ENCODE peak calls at places on chromosomes 16 and 17, in nine cellular contexts. One of them, this sample, is unnamed.

GRCh38 chr17:17669851-17670232 is 11.4 kb upstream of the RAI1 start:
- DNase-seq in AG04450: no peak
- DNase-seq in IMR-90: no peak
- DNase-seq in PC-3: no peak
- DNase-seq in mucosa of descending colon: no peak
- DNase-seq in body of pancreas: no peak
- DNase-seq in Peyer's patch: no peak
- DNase-seq in astrocyte of the cerebellum: no peak
- DNase-seq in fibroblast of lung: no peak
- DNase-seq in this sample: no peak

GRCh38 chr17:57355090-57355859 is 99.0 kb downstream of the MSI2 start:
- DNase-seq in AG04450: no peak
- DNase-seq in IMR-90: no peak
- DNase-seq in PC-3: no peak
- DNase-seq in mucosa of descending colon: peak; percentile 15
- DNase-seq in body of pancreas: no peak
- DNase-seq in Peyer's patch: peak; percentile 26
- DNase-seq in astrocyte of the cerebellum: no peak
- DNase-seq in fibroblast of lung: peak; percentile 52
- DNase-seq in this sample: no peak

GRCh38 chr16:83689385-83689831 is 118.4 kb upstream of the HSBP1 start:
- DNase-seq in AG04450: peak; percentile 67
- DNase-seq in IMR-90: peak; percentile 94
- DNase-seq in PC-3: no peak
- DNase-seq in mucosa of descending colon: no peak
- DNase-seq in body of pancreas: no peak
- DNase-seq in Peyer's patch: no peak
- DNase-seq in astrocyte of the cerebellum: peak; percentile 86
- DNase-seq in fibroblast of lung: peak; percentile 98
- DNase-seq in this sample: no peak

GRCh38 chr16:52078716-52079655 is 468.0 kb downstream of the TOX3 start:
- DNase-seq in AG04450: no peak
- DNase-seq in IMR-90: no peak
- DNase-seq in PC-3: no peak
- DNase-seq in mucosa of descending colon: no peak
- DNase-seq in body of pancreas: no peak
- DNase-seq in Peyer's patch: no peak
- DNase-seq in astrocyte of the cerebellum: no peak
- DNase-seq in fibroblast of lung: no peak
- DNase-seq in this sample: no peak

GRCh38 chr16:49811630-49812334 is 44.1 kb downstream of the ZNF423 start:
- DNase-seq in AG04450: no peak
- DNase-seq in IMR-90: no peak
- DNase-seq in PC-3: no peak
- DNase-seq in mucosa of descending colon: no peak
- DNase-seq in body of pancreas: peak; percentile 74
- DNase-seq in Peyer's patch: no peak
- DNase-seq in astrocyte of the cerebellum: no peak
- DNase-seq in fibroblast of lung: peak; percentile 35
- DNase-seq in this sample: no peak

GRCh38 chr16:79599256-79599836 is 1.2 kb downstream of the MAF start:
- DNase-seq in AG04450: no peak
- DNase-seq in IMR-90: no peak
- DNase-seq in PC-3: no peak
- DNase-seq in mucosa of descending colon: no peak
- DNase-seq in body of pancreas: peak; percentile 17
- DNase-seq in Peyer's patch: no peak
- DNase-seq in astrocyte of the cerebellum: no peak
- DNase-seq in fibroblast of lung: peak; percentile 38
- DNase-seq in this sample: no peak

GRCh38 chr16:28879261-28879840 is 1.1 kb downstream of the ATP2A1 start:
- DNase-seq in AG04450: no peak
- DNase-seq in IMR-90: no peak
- DNase-seq in PC-3: no peak
- DNase-seq in mucosa of descending colon: no peak
- DNase-seq in body of pancreas: no peak
- DNase-seq in Peyer's patch: peak; percentile 22
- DNase-seq in astrocyte of the cerebellum: no peak
- DNase-seq in fibroblast of lung: no peak
- DNase-seq in this sample: no peak

GRCh38 chr16:12721841-12722467 is 81.7 kb downstream of the CPPED1 start:
- DNase-seq in AG04450: no peak
- DNase-seq in IMR-90: no peak
- DNase-seq in PC-3: no peak
- DNase-seq in mucosa of descending colon: no peak
- DNase-seq in body of pancreas: no peak
- DNase-seq in Peyer's patch: no peak
- DNase-seq in astrocyte of the cerebellum: no peak
- DNase-seq in fibroblast of lung: no peak
- DNase-seq in this sample: no peak

GRCh38 chr16:9370071-9370491 is 278.6 kb downstream of the HAPSTR1 start:
- DNase-seq in AG04450: no peak
- DNase-seq in IMR-90: no peak
- DNase-seq in PC-3: no peak
- DNase-seq in mucosa of descending colon: peak; percentile 81
- DNase-seq in body of pancreas: peak; percentile 32
- DNase-seq in Peyer's patch: no peak
- DNase-seq in astrocyte of the cerebellum: no peak
- DNase-seq in fibroblast of lung: no peak
- DNase-seq in this sample: no peak

GRCh38 chr16:67013823-67014640 is 14.9 kb upstream of the CBFB start:
- DNase-seq in AG04450: no peak
- DNase-seq in IMR-90: peak; percentile 46
- DNase-seq in PC-3: peak; percentile 32
- DNase-seq in mucosa of descending colon: peak; percentile 55
- DNase-seq in body of pancreas: peak; percentile 80
- DNase-seq in Peyer's patch: peak; percentile 50
- DNase-seq in astrocyte of the cerebellum: no peak
- DNase-seq in fibroblast of lung: peak; percentile 48
- DNase-seq in this sample: no peak

GRCh38 chr16:67015317-67015731 is 13.6 kb upstream of the CBFB start:
- DNase-seq in AG04450: no peak
- DNase-seq in IMR-90: no peak
- DNase-seq in PC-3: no peak
- DNase-seq in mucosa of descending colon: no peak
- DNase-seq in body of pancreas: no peak
- DNase-seq in Peyer's patch: no peak
- DNase-seq in astrocyte of the cerebellum: no peak
- DNase-seq in fibroblast of lung: no peak
- DNase-seq in this sample: no peak

GRCh38 chr16:67014641-67015315 is 14.2 kb upstream of the CBFB start:
- DNase-seq in AG04450: no peak
- DNase-seq in IMR-90: no peak
- DNase-seq in PC-3: no peak
- DNase-seq in mucosa of descending colon: no peak
- DNase-seq in body of pancreas: no peak
- DNase-seq in Peyer's patch: no peak
- DNase-seq in astrocyte of the cerebellum: no peak
- DNase-seq in fibroblast of lung: no peak
- DNase-seq in this sample: no peak

GRCh38 chr16:67011274-67011673 is 17.7 kb upstream of the CBFB start:
- DNase-seq in AG04450: no peak
- DNase-seq in IMR-90: no peak
- DNase-seq in PC-3: no peak
- DNase-seq in mucosa of descending colon: no peak
- DNase-seq in body of pancreas: no peak
- DNase-seq in Peyer's patch: no peak
- DNase-seq in astrocyte of the cerebellum: no peak
- DNase-seq in fibroblast of lung: no peak
- DNase-seq in this sample: no peak

DNA sequence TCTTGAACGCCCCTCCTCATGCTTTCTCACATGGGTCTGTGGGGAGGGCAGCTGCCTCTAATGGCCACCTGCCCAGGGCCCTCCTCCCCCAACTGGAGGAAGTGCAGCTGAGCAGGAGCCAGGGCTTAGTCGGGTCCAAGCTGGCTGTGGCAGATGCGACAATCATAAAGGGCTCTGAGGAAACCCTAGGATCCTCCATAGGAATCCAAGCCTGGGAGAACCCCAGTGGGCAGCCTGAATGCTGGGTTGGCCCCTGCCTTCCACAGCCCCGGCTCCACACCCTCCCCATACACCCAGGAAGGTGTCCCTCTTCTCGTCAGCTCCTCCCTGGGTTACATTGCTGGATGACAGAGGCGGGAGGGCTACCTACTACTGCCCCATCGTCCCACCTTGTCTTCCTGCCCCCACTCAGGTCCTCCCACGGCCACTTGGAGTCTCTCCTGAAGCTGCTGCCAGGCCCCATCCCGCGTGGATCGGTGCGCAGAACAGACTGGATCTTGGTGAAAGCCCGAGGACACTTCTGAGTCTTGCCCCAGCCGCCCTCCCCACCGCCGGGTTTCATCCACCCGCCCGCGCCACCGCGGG is 15.6 kb upstream of the CBFB start:
- DNase-seq in AG04450: no peak
- DNase-seq in IMR-90: no peak
- DNase-seq in PC-3: no peak
- DNase-seq in mucosa of descending colon: no peak
- DNase-seq in body of pancreas: no peak
- DNase-seq in Peyer's patch: no peak
- DNase-seq in astrocyte of the cerebellum: no peak
- DNase-seq in fibroblast of lung: no peak
- DNase-seq in this sample: no peak
- TF ChIP-seq CTCF in AG04450: no peak
- TF ChIP-seq CTCF in IMR-90: no peak
- TF ChIP-seq CTCF in PC-3: no peak
- TF ChIP-seq CTCF in mucosa of descending colon: no peak
- TF ChIP-seq CTCF in body of pancreas: no peak
- TF ChIP-seq CTCF in Peyer's patch: no peak
- TF ChIP-seq CTCF in astrocyte of the cerebellum: no peak
- TF ChIP-seq CTCF in fibroblast of lung: no peak
- TF ChIP-seq CTCF in this sample: no peak

GRCh38 chr16:383326-384020 is 1.7 kb upstream of the PGAP6 start:
- DNase-seq in AG04450: no peak
- DNase-seq in IMR-90: no peak
- DNase-seq in PC-3: peak; percentile 85
- DNase-seq in mucosa of descending colon: peak; percentile 78
- DNase-seq in body of pancreas: peak; percentile 86
- DNase-seq in Peyer's patch: peak; percentile 83
- DNase-seq in astrocyte of the cerebellum: no peak
- DNase-seq in fibroblast of lung: no peak
- DNase-seq in this sample: peak; percentile 63
- H3K4me3 ChIP-seq in AG04450: no peak overlapping the region
- H3K4me3 ChIP-seq in IMR-90: no peak overlapping the region
- H3K4me3 ChIP-seq in PC-3: peak overlapping the region; percentile 86
- H3K4me3 ChIP-seq in mucosa of descending colon: no peak overlapping the region
- H3K4me3 ChIP-seq in body of pancreas: no peak overlapping the region
- H3K4me3 ChIP-seq in Peyer's patch: peak overlapping the region; percentile 99
- H3K4me3 ChIP-seq in astrocyte of the cerebellum: no peak overlapping the region
- H3K4me3 ChIP-seq in fibroblast of lung: peak overlapping the region; percentile 81
- H3K4me3 ChIP-seq in this sample: peak overlapping the region; percentile 76

GRCh38 chr17:45231481-45232116 is 9.9 kb downstream of the FMNL1 start:
- DNase-seq in AG04450: no peak
- DNase-seq in IMR-90: no peak
- DNase-seq in PC-3: peak; percentile 39
- DNase-seq in mucosa of descending colon: peak; percentile 50
- DNase-seq in body of pancreas: no peak
- DNase-seq in Peyer's patch: peak; percentile 48
- DNase-seq in astrocyte of the cerebellum: no peak
- DNase-seq in fibroblast of lung: no peak
- DNase-seq in this sample: no peak
- TF ChIP-seq CTCF in AG04450: peak; percentile 20
- TF ChIP-seq CTCF in IMR-90: peak; percentile 29
- TF ChIP-seq CTCF in PC-3: peak; percentile 63
- TF ChIP-seq CTCF in mucosa of descending colon: no peak
- TF ChIP-seq CTCF in body of pancreas: peak; percentile 7
- TF ChIP-seq CTCF in Peyer's patch: no peak
- TF ChIP-seq CTCF in astrocyte of the cerebellum: peak; percentile 30
- TF ChIP-seq CTCF in fibroblast of lung: peak; percentile 3
- TF ChIP-seq CTCF in this sample: peak; percentile 37

GRCh38 chr16:88392616-88393015 is 9.9 kb downstream of the ZNF469 start:
- DNase-seq in AG04450: no peak
- DNase-seq in IMR-90: no peak
- DNase-seq in PC-3: no peak
- DNase-seq in mucosa of descending colon: no peak
- DNase-seq in body of pancreas: no peak
- DNase-seq in Peyer's patch: no peak
- DNase-seq in astrocyte of the cerebellum: no peak
- DNase-seq in fibroblast of lung: no peak
- DNase-seq in this sample: no peak
- H3K4me3 ChIP-seq in AG04450: no peak overlapping the region
- H3K4me3 ChIP-seq in IMR-90: no peak overlapping the region
- H3K4me3 ChIP-seq in PC-3: no peak overlapping the region
- H3K4me3 ChIP-seq in mucosa of descending colon: no peak overlapping the region
- H3K4me3 ChIP-seq in body of pancreas: no peak overlapping the region
- H3K4me3 ChIP-seq in Peyer's patch: no peak overlapping the region
- H3K4me3 ChIP-seq in astrocyte of the cerebellum: no peak overlapping the region
- H3K4me3 ChIP-seq in fibroblast of lung: no peak overlapping the region
- H3K4me3 ChIP-seq in this sample: no peak overlapping the region

DNA sequence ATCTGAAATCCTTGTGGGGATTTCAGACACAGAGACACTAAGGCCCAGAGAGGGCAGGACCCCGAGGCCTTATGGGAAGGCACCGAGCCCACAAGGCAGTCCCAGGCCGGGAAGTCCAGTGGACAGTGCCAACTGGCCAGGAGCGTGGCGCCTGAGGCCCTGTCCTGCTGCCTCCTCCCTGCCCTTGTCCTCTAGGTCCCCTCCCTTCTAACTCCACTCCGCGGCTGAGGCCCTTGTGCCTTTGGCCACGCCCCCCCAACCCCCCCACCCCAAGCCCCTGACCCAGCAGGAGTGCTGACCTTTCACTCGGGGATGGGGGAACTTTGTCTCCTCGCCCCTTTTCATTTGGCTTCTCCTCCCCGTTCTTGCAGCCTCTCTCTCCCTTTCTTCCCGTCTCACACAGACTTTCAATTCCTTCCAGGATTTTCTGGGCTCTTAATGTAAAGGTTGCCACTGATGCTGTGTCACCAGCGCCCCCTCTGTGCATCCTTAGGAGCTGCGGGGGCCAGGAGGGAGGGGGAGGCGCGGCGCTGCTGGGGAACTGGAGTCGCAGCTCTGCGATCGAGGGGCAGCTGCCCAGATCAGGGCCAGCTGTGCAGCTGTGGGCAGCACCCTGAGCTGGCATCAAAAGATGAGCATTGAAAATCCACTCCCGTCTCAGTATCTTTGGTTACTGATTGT is 29.1 kb downstream of the CRHR1 start:
- DNase-seq in AG04450: no peak
- DNase-seq in IMR-90: no peak
- DNase-seq in PC-3: no peak
- DNase-seq in mucosa of descending colon: no peak
- DNase-seq in body of pancreas: no peak
- DNase-seq in Peyer's patch: no peak
- DNase-seq in astrocyte of the cerebellum: no peak
- DNase-seq in fibroblast of lung: no peak
- DNase-seq in this sample: no peak
- TF ChIP-seq CTCF in AG04450: peak; percentile 29
- TF ChIP-seq CTCF in IMR-90: peak; percentile 31
- TF ChIP-seq CTCF in PC-3: peak; percentile 22
- TF ChIP-seq CTCF in mucosa of descending colon: no peak
- TF ChIP-seq CTCF in body of pancreas: no peak
- TF ChIP-seq CTCF in Peyer's patch: no peak
- TF ChIP-seq CTCF in astrocyte of the cerebellum: peak; percentile 14
- TF ChIP-seq CTCF in fibroblast of lung: no peak
- TF ChIP-seq CTCF in this sample: no peak

GRCh38 chr17:4497101-4497824 is 1.4 kb upstream of the SPNS2 start:
- DNase-seq in AG04450: no peak
- DNase-seq in IMR-90: peak; percentile 52
- DNase-seq in PC-3: peak; percentile 79
- DNase-seq in mucosa of descending colon: no peak
- DNase-seq in body of pancreas: peak; percentile 67
- DNase-seq in Peyer's patch: no peak
- DNase-seq in astrocyte of the cerebellum: no peak
- DNase-seq in fibroblast of lung: peak; percentile 70
- DNase-seq in this sample: no peak
- H3K4me3 ChIP-seq in AG04450: no peak overlapping the region
- H3K4me3 ChIP-seq in IMR-90: no peak overlapping the region
- H3K4me3 ChIP-seq in PC-3: peak overlapping the region; percentile 18
- H3K4me3 ChIP-seq in mucosa of descending colon: no peak overlapping the region
- H3K4me3 ChIP-seq in body of pancreas: no peak overlapping the region
- H3K4me3 ChIP-seq in Peyer's patch: no peak overlapping the region
- H3K4me3 ChIP-seq in astrocyte of the cerebellum: no peak overlapping the region
- H3K4me3 ChIP-seq in fibroblast of lung: no peak overlapping the region
- H3K4me3 ChIP-seq in this sample: no peak overlapping the region

GRCh38 chr17:6643460-6644125 is 2.7 kb downstream of the TXNDC17 start:
- DNase-seq in AG04450: no peak
- DNase-seq in IMR-90: peak; percentile 66
- DNase-seq in PC-3: peak; percentile 72
- DNase-seq in mucosa of descending colon: no peak
- DNase-seq in body of pancreas: no peak
- DNase-seq in Peyer's patch: no peak
- DNase-seq in astrocyte of the cerebellum: peak; percentile 80
- DNase-seq in fibroblast of lung: peak; percentile 71
- DNase-seq in this sample: no peak
- TF ChIP-seq CTCF in AG04450: no peak
- TF ChIP-seq CTCF in IMR-90: no peak
- TF ChIP-seq CTCF in PC-3: no peak
- TF ChIP-seq CTCF in mucosa of descending colon: no peak
- TF ChIP-seq CTCF in body of pancreas: no peak
- TF ChIP-seq CTCF in Peyer's patch: no peak
- TF ChIP-seq CTCF in astrocyte of the cerebellum: no peak
- TF ChIP-seq CTCF in fibroblast of lung: no peak
- TF ChIP-seq CTCF in this sample: no peak

This sample was measured in GM12864.